ENCODE peak calls at places on chromosomes 13 and 19, in ten cellular contexts. V is fibroblast of lung; D is PC-9; J is naive thymus-derived CD8-positive, alpha-beta T cell; H is WTC11; Q is astrocyte of the spinal cord; O is OCI-LY7; R is progenitor cell of endocrine pancreas; U is globus pallidus; B is left ventricle myocardium inferior. G is an unnamed sample.
A peak's percentile ranks its signal among the peaks of the same experiment; 100 is the strongest.

GRCh38 chr13:99646866-99647592 is 145.8 kb downstream of the TM9SF2 start:
- DNase-seq in B (no peak), H (no peak), O (no peak), V (no peak), D (no peak), R (no peak), U (no peak), Q (no peak), J (no peak), G (no peak)

GRCh38 chr19:38683393-38684077 is 36.1 kb downstream of the ACTN4 start:
- DNase-seq in B (no peak), Q (peak; percentile 97), R (peak; percentile 68), D (peak; percentile 100), V (peak; percentile 97), O (no peak), H (peak; percentile 81), U (no peak), J (no peak), G (no peak)

GRCh38 chr19:28026636-28027035 is 1186.3 kb downstream of the UQCRFS1 start:
- DNase-seq in J (no peak), B (no peak), O (no peak), V (peak; percentile 26), Q (no peak), H (no peak), R (no peak), U (no peak), D (no peak), G (no peak)

GRCh38 chr13:41267106-41267505 is 3.7 kb upstream of the MTRF1 start:
- DNase-seq in U (no peak), B (no peak), H (no peak), V (peak; percentile 76), O (no peak), Q (peak; percentile 71), R (no peak), J (peak; percentile 50), D (no peak), G (no peak)

GRCh38 chr13:75993246-75993645 is 357.1 kb downstream of the LMO7 start:
- DNase-seq in U (no peak), Q (no peak), O (no peak), V (no peak), H (no peak), D (no peak), B (no peak), R (no peak), J (no peak), G (no peak)

GRCh38 chr13:96816874-96817273 is 177.4 kb downstream of the OXGR1 start:
- DNase-seq in D (no peak), Q (no peak), O (no peak), U (no peak), V (no peak), J (no peak), B (no peak), R (no peak), H (peak; percentile 32), G (no peak)

GRCh38 chr19:46390121-46390858 is 23.1 kb downstream of the CCDC8 start:
- DNase-seq in O (no peak), B (no peak), V (no peak), J (no peak), H (no peak), Q (no peak), R (no peak), D (no peak), U (no peak), G (no peak)

GRCh38 chr19:46901701-46902401 is 41.1 kb downstream of the ARHGAP35 start:
- DNase-seq in R (no peak), D (peak; percentile 92), U (no peak), H (no peak), B (no peak), V (peak; percentile 71), J (no peak), Q (peak; percentile 65), O (no peak), G (no peak)

GRCh38 chr13:40172149-40172591 is 494.3 kb downstream of the FOXO1 start:
- DNase-seq in R (no peak), Q (no peak), V (no peak), O (no peak), U (no peak), D (no peak), J (no peak), H (peak; percentile 63), B (no peak), G (no peak)

GRCh38 chr19:55345818-55346724 is 6.4 kb downstream of the KMT5C start:
- DNase-seq in Q (peak; percentile 14), B (peak; percentile 45), R (no peak), H (no peak), O (no peak), J (no peak), V (peak; percentile 46), D (no peak), U (no peak), G (no peak)

GRCh38 chr13:69720278-69720983 is 387.2 kb upstream of the ATXN8OS start:
- DNase-seq in B (no peak), V (no peak), J (no peak), U (no peak), H (no peak), D (no peak), R (no peak), Q (no peak), O (no peak), G (no peak)

GRCh38 chr19:30135358-30135757 is 193.3 kb downstream of the URI1 start:
- DNase-seq in H (no peak), J (no peak), Q (no peak), B (no peak), V (no peak), R (no peak), U (no peak), O (no peak), D (no peak), G (no peak)

GRCh38 chr19:6774821-6775707 is 2.6 kb downstream of the VAV1 start:
- DNase-seq in B (no peak), U (no peak), V (no peak), H (no peak), J (no peak), Q (no peak), O (peak; percentile 30), R (no peak), D (no peak), G (no peak)

GRCh38 chr13:113060557-113061270 is 44.9 kb upstream of the F7 start:
- DNase-seq in B (peak; percentile 5), Q (no peak), O (no peak), J (no peak), D (no peak), H (no peak), U (no peak), V (no peak), R (no peak), G (no peak)

GRCh38 chr19:46571495-46571894 is 29.6 kb upstream of the CALM3 start:
- DNase-seq in B (no peak), R (no peak), U (no peak), H (peak; percentile 61), Q (no peak), J (no peak), O (peak; percentile 11), D (peak; percentile 51), V (no peak), G (peak; percentile 43)

GRCh38 chr19:17107546-17108452 is 32.2 kb downstream of the MYO9B start:
- DNase-seq in R (no peak), J (no peak), H (no peak), U (no peak), D (peak; percentile 99), Q (peak; percentile 99), V (peak; percentile 96), B (peak; percentile 65), O (no peak), G (no peak)

GRCh38 chr13:35255241-35255640 is 221.2 kb downstream of the MAB21L1 start:
- DNase-seq in J (no peak), R (no peak), D (no peak), H (no peak), Q (no peak), B (no peak), V (no peak), U (no peak), O (no peak), G (no peak)

GRCh38 chr13:112605531-112605990 is 17.6 kb upstream of the TUBGCP3 start:
- DNase-seq in D (no peak), U (no peak), V (peak; percentile 11), O (no peak), H (no peak), B (no peak), J (no peak), Q (no peak), R (no peak), G (no peak)

GRCh38 chr19:44907613-44908012 is 2.0 kb downstream of the APOE start:
- DNase-seq in V (no peak), O (no peak), B (no peak), U (no peak), Q (no peak), H (no peak), R (no peak), D (peak; percentile 28), J (no peak), G (no peak)

GRCh38 chr13:48334534-48335127 is 31.1 kb downstream of the RB1 start:
- DNase-seq in V (peak; percentile 39), D (no peak), R (no peak), Q (peak; percentile 59), J (peak; percentile 50), H (no peak), U (peak; percentile 57), O (peak; percentile 65), B (no peak), G (peak; percentile 45)

G was measured in Jurkat, Clone E6-1.